ENCODE peak calls at places on chromosomes 12 and 14, in eight cellular contexts. A, P, O, T, R, G, D and F are unnamed samples.

GRCh38 chr14:64178814-64179213 is 115.4 kb downstream of the ESR2 start:
- DNase-seq in R (no peak), T (no peak), G (no peak), P (no peak), O (no peak), D (no peak), A (no peak), F (no peak)

GRCh38 chr14:106586098-106586704 is 1059.8 kb downstream of the TMEM121 start:
- DNase-seq in G (peak; percentile 42), P (no peak), R (no peak), D (no peak), T (no peak), A (no peak), O (no peak), F (peak; percentile 8)

GRCh38 chr12:104610513-104611235 is 153.9 kb downstream of the CHST11 start:
- DNase-seq in A (no peak), T (no peak), G (no peak), O (no peak), D (no peak), P (no peak), R (no peak), F (no peak)

GRCh38 chr12:108629824-108630476 is 3.7 kb downstream of the SELPLG start:
- DNase-seq in P (no peak), T (peak; percentile 85), A (no peak), R (no peak), D (peak; percentile 63), O (no peak), G (no peak), F (peak; percentile 87)

GRCh38 chr14:100671386-100671901 is 55.2 kb upstream of the DLK1 start:
- DNase-seq in R (no peak), G (no peak), O (no peak), P (no peak), A (no peak), D (no peak), T (no peak), F (no peak)

GRCh38 chr12:82896979-82897378 is 210.3 kb downstream of the TMTC2 start:
- DNase-seq in T (peak; percentile 44), A (no peak), O (peak; percentile 8), P (no peak), G (peak; percentile 63), R (no peak), D (no peak), F (peak; percentile 73)

GRCh38 chr14:77098470-77099353 is 654 bp downstream of the CIPC start:
- DNase-seq in R (no peak), T (no peak), G (peak; percentile 54), A (peak; percentile 38), P (peak; percentile 74), O (no peak), D (peak; percentile 63), F (peak; percentile 28)

GRCh38 chr12:105418232-105418631 is 87.7 kb downstream of the C12orf75 start:
- DNase-seq in D (no peak), R (no peak), P (no peak), T (peak; percentile 95), O (no peak), A (peak; percentile 4), G (no peak), F (peak; percentile 75)

GRCh38 chr12:12529783-12530421 is 32.8 kb downstream of the DUSP16 start:
- DNase-seq in R (no peak), A (no peak), P (no peak), O (no peak), T (no peak), G (no peak), D (no peak), F (no peak)

GRCh38 chr14:24935796-24936195 is 114.2 kb downstream of the STXBP6 start:
- DNase-seq in O (no peak), D (no peak), R (no peak), A (no peak), T (no peak), G (no peak), P (no peak), F (no peak)

GRCh38 chr14:67949771-67950170 is 130.2 kb downstream of the RAD51B start:
- DNase-seq in P (no peak), O (no peak), A (no peak), T (no peak), D (no peak), G (no peak), R (no peak), F (no peak)

GRCh38 chr12:82186282-82186681 is 171.9 kb downstream of the CCDC59 start:
- DNase-seq in T (no peak), P (no peak), O (no peak), D (no peak), A (no peak), G (no peak), R (no peak), F (no peak)

GRCh38 chr12:79439179-79439825 is 251.5 kb downstream of the PAWR start:
- DNase-seq in D (no peak), A (no peak), O (no peak), G (no peak), P (no peak), T (no peak), R (no peak), F (no peak)

GRCh38 chr12:21711376-21711775 is 53.7 kb upstream of the LDHB start:
- DNase-seq in T (no peak), G (no peak), R (no peak), O (no peak), A (no peak), D (no peak), P (no peak), F (no peak)

DNA sequence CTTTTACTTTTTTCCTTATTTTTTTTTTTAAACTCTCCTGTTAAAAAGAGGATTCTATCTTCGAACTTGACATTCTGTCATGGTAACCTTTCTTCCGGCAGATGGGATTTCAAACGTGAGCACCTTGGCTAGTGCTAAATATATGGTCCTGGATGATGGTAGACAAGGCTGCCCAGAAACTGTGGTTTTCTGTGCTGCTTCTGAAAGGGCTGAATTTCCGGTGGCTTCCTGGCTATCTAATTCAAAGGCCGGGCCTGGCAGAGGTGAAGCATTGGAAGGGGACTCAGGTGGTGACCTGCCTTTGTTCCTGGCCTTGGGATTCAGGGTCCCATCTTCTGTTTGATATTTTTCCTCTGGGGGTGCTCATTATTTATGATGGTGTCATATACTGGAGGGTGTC is 118.6 kb upstream of the MYL2 start:
- DNase-seq in P (no peak), O (no peak), D (no peak), G (no peak), R (no peak), T (no peak), A (no peak), F (no peak)
- TF ChIP-seq CTCF in P (no peak), O (no peak), D (no peak), G (no peak), R (no peak), T (no peak), A (no peak), F (no peak)

GRCh38 chr12:65949986-65950385 is 125.7 kb downstream of the HMGA2 start:
- DNase-seq in P (no peak), G (no peak), T (no peak), O (no peak), R (no peak), A (no peak), D (no peak), F (no peak)
- H3K27ac ChIP-seq in P (no peak overlapping the region), G (no peak overlapping the region), T (peak overlapping the region; percentile 86), O (peak overlapping the region; percentile 66), R (no peak overlapping the region), A (no peak overlapping the region), D (no peak overlapping the region), F (no peak overlapping the region)

GRCh38 chr14:22518073-22518472 is 71.0 kb downstream of the DAD1 start:
- DNase-seq in A (peak; percentile 18), R (no peak), G (no peak), P (no peak), D (no peak), O (no peak), T (peak; percentile 27), F (no peak)

GRCh38 chr14:22515961-22516360 is 73.1 kb downstream of the DAD1 start:
- DNase-seq in G (no peak), P (no peak), A (no peak), T (no peak), D (no peak), R (no peak), O (no peak), F (no peak)

GRCh38 chr14:22520786-22521185 is 68.2 kb downstream of the DAD1 start:
- DNase-seq in R (no peak), G (no peak), D (no peak), O (no peak), P (no peak), T (peak; percentile 32), A (no peak), F (no peak)

GRCh38 chr14:22520235-22520634 is 68.8 kb downstream of the DAD1 start:
- DNase-seq in G (no peak), A (no peak), T (peak; percentile 89), R (no peak), D (no peak), P (no peak), O (no peak), F (peak; percentile 70)

GRCh38 chr14:22517117-22517720 is 71.8 kb downstream of the DAD1 start:
- DNase-seq in P (no peak), D (no peak), T (no peak), G (no peak), A (no peak), O (no peak), R (no peak), F (no peak)
- TF ChIP-seq CTCF in P (no peak), D (no peak), T (no peak), G (no peak), A (no peak), O (no peak), R (no peak), F (no peak)

GRCh38 chr12:124372831-124373230 is 77.9 kb downstream of the RFLNA start:
- DNase-seq in T (no peak), O (no peak), A (no peak), G (no peak), R (no peak), P (no peak), D (no peak), F (no peak)
- H3K27ac ChIP-seq in T (no peak overlapping the region), O (no peak overlapping the region), A (no peak overlapping the region), G (peak overlapping the region; percentile 92), R (no peak overlapping the region), P (peak overlapping the region; percentile 19), D (peak overlapping the region; percentile 91), F (peak overlapping the region; percentile 93)